ENCODE peak calls at places on chromosomes 6 and 20, in four cellular contexts. Z, B, R and D are unnamed samples.

GRCh38 chr6:56370591-56371198 is 123.3 kb upstream of the COL21A1 start:
- DNase-seq in Z (peak; percentile 89), B (no peak), R (peak; percentile 82), D (peak; percentile 9)

GRCh38 chr6:34151321-34152041 is 5.6 kb upstream of the GRM4 start:
- DNase-seq in Z (peak; percentile 79), B (no peak), R (peak; percentile 15), D (no peak)

GRCh38 chr20:36469973-36470372 is 71.3 kb upstream of the MYL9 start:
- DNase-seq in Z (peak; percentile 44), B (no peak), R (no peak), D (no peak)

GRCh38 chr6:87755697-87756671 is 54.0 kb upstream of the AKIRIN2 start:
- DNase-seq in Z (no peak), B (no peak), R (no peak), D (no peak)

GRCh38 chr20:18007534-18008292 is 38.9 kb downstream of the MGME1 start:
- DNase-seq in Z (no peak), B (peak; percentile 21), R (no peak), D (no peak)

GRCh38 chr20:35830264-35830663 is 58.4 kb downstream of the PHF20 start:
- DNase-seq in Z (no peak), B (no peak), R (no peak), D (no peak)

GRCh38 chr6:24228681-24229255 is 102.8 kb downstream of the NRSN1 start:
- DNase-seq in Z (no peak), B (no peak), R (no peak), D (no peak)

GRCh38 chr6:16426241-16426640 is 187.9 kb downstream of the GMPR start:
- DNase-seq in Z (no peak), B (no peak), R (no peak), D (no peak)

GRCh38 chr20:61775423-61775822 is 290.3 kb downstream of the TAF4 start:
- DNase-seq in Z (no peak), B (no peak), R (no peak), D (no peak)

GRCh38 chr6:134372603-134373281 is 54.8 kb upstream of the SGK1 start:
- DNase-seq in Z (no peak), B (no peak), R (no peak), D (no peak)

GRCh38 chr6:132961610-132962009 is 147.2 kb downstream of the RPS12 start:
- DNase-seq in Z (no peak), B (no peak), R (no peak), D (no peak)

GRCh38 chr6:170099387-170099786 is 191.5 kb downstream of the DLL1 start:
- DNase-seq in Z (no peak), B (no peak), R (no peak), D (no peak)

GRCh38 chr6:121430514-121431460 is 4.7 kb upstream of the GJA1 start:
- DNase-seq in Z (peak; percentile 77), B (no peak), R (peak; percentile 1), D (no peak)

GRCh38 chr20:24317224-24317623 is 152.2 kb upstream of the SYNDIG1 start:
- DNase-seq in Z (no peak), B (no peak), R (no peak), D (no peak)

GRCh38 chr6:169824848-169825557 is 73.6 kb downstream of the ERMARD start:
- DNase-seq in Z (peak; percentile 53), B (no peak), R (no peak), D (no peak)

GRCh38 chr20:47102629-47103028 is 208.0 kb downstream of the EYA2 start:
- DNase-seq in Z (no peak), B (no peak), R (no peak), D (no peak)

GRCh38 chr20:4159765-4160490 is 144.6 kb upstream of the RNF24 start:
- DNase-seq in Z (no peak), B (no peak), R (no peak), D (no peak)

GRCh38 chr6:90083891-90084290 is 189.6 kb downstream of the GJA10 start:
- DNase-seq in Z (no peak), B (no peak), R (no peak), D (no peak)

GRCh38 chr6:29355603-29356002 is 13.1 kb downstream of the OR5V1 start:
- DNase-seq in Z (no peak), B (no peak), R (no peak), D (no peak)

GRCh38 chr20:4665591-4665990 is 56.1 kb upstream of the PRND start:
- DNase-seq in Z (no peak), B (no peak), R (no peak), D (no peak)

GRCh38 chr20:46746972-46747371 is 37.5 kb downstream of the SLC2A10 start:
- DNase-seq in Z (no peak), B (no peak), R (no peak), D (no peak)

GRCh38 chr20:44407402-44408184 is 52.1 kb downstream of the HNF4A start:
- DNase-seq in Z (no peak), B (no peak), R (no peak), D (no peak)

GRCh38 chr6:164042212-164042611 is 627.7 kb downstream of the QKI start:
- DNase-seq in Z (no peak), B (no peak), R (no peak), D (no peak)

GRCh38 chr6:30075987-30076311 is 380 bp upstream of the RNF39 start:
- DNase-seq in Z (no peak), B (no peak), R (no peak), D (no peak)

GRCh38 chr6:158839796-158840195 is 20.6 kb upstream of the EZR start:
- DNase-seq in Z (no peak), B (no peak), R (no peak), D (no peak)

GRCh38 chr20:47875302-47876025 is 90.2 kb upstream of the SULF2 start:
- DNase-seq in Z (no peak), B (no peak), R (no peak), D (no peak)